ENCODE peak calls at places on chromosomes 5 and 9, in eight cellular contexts. R is IMR-90; O is iris pigment epithelial cell; Q is brain microvascular endothelial cell; P is NCI-H2081; U is HepG2; B is T-cell; A is activated CD4-positive, alpha-beta T cell treated with anti-CD3 and anti-CD28 coated beads for 48 hours. N is an unnamed sample.

GRCh38 chr9:125758986-125759811 is 12.0 kb downstream of the PBX3 start:
- DNase-seq in U (peak), Q (no peak), B (no peak), P (peak), R (no peak), O (no peak), A (no peak), N (no peak)

GRCh38 chr9:37760416-37761165 is 7.0 kb downstream of the TRMT10B start:
- DNase-seq in Q (peak), B (no peak), A (no peak), R (peak), P (no peak), O (peak), U (peak), N (peak)

GRCh38 chr5:112221118-112221517 is 198.0 kb downstream of the EPB41L4A start:
- DNase-seq in B (no peak), P (no peak), A (no peak), Q (no peak), O (no peak), U (no peak), R (no peak), N (no peak)

GRCh38 chr9:68515304-68516017 is 25.2 kb downstream of the TMEM252 start:
- DNase-seq in B (no peak), P (no peak), U (no peak), Q (peak), O (peak), R (peak), A (no peak), N (no peak)

GRCh38 chr9:6667633-6668280 is 22.2 kb upstream of the GLDC start:
- DNase-seq in A (no peak), U (no peak), O (peak), Q (peak), B (no peak), R (peak), P (peak), N (peak)

GRCh38 chr5:149561848-149562247 is 10.6 kb upstream of the CSNK1A1 start:
- DNase-seq in R (peak), O (peak), A (no peak), U (peak), Q (peak), B (no peak), P (no peak), N (peak)

GRCh38 chr5:153880094-153880493 is 158.6 kb downstream of the FAM114A2 start:
- DNase-seq in P (peak), A (no peak), O (no peak), Q (no peak), B (no peak), U (no peak), R (no peak), N (no peak)

GRCh38 chr5:1101991-1102713 is 9.7 kb downstream of the SLC12A7 start:
- DNase-seq in A (no peak), Q (no peak), B (no peak), P (no peak), O (peak), R (peak), U (no peak), N (no peak)

GRCh38 chr9:106693546-106693945 is 169.4 kb upstream of the ZNF462 start:
- DNase-seq in Q (no peak), O (no peak), R (no peak), A (no peak), B (no peak), P (no peak), U (no peak), N (no peak)

GRCh38 chr5:6861667-6862066 is 148.4 kb downstream of the TENT4A start:
- DNase-seq in B (no peak), P (no peak), A (no peak), U (no peak), Q (no peak), R (no peak), O (no peak), N (no peak)

GRCh38 chr5:31193026-31193425 is 460 bp upstream of the CDH6 start:
- DNase-seq in A (no peak), Q (no peak), U (no peak), P (no peak), R (no peak), B (no peak), O (no peak), N (no peak)

N was measured in LHCN-M2.